ENCODE peak calls at places on chromosome 9, in seven cellular contexts. H, I, G, Q, S, X and Z are unnamed samples.

GRCh38 chr9:37923121-37923795 is 19.3 kb upstream of the SLC25A51 start:
- DNase-seq in G (no peak), X (no peak), Q (no peak), I (no peak), H (no peak), S (no peak), Z (peak)

GRCh38 chr9:29691758-29692407 is 2118.6 kb upstream of the C9orf72 start:
- DNase-seq in X (no peak), S (peak), G (peak), H (no peak), Q (no peak), I (peak), Z (no peak)

GRCh38 chr9:72579190-72579589 is 57.8 kb downstream of the TMC1 start:
- DNase-seq in H (no peak), X (no peak), S (no peak), G (no peak), Q (peak), I (peak), Z (no peak)

GRCh38 chr9:108665856-108666784 is 189.7 kb downstream of the ACTL7B start:
- DNase-seq in G (no peak), Q (no peak), H (no peak), X (no peak), I (no peak), S (no peak), Z (no peak)

GRCh38 chr9:98240475-98240874 is 15.0 kb downstream of the TBC1D2 start:
- DNase-seq in H (no peak), I (no peak), G (no peak), S (no peak), X (no peak), Q (no peak), Z (no peak)

GRCh38 chr9:35605336-35606137 is 475 bp downstream of the TESK1 start:
- DNase-seq in I (no peak), Q (no peak), X (peak), H (no peak), S (peak), G (no peak), Z (no peak)

GRCh38 chr9:14769235-14769580 is 46.7 kb upstream of the CER1 start:
- DNase-seq in S (peak), G (peak), Q (no peak), X (no peak), I (peak), H (no peak), Z (no peak)

GRCh38 chr9:35716236-35716635 is 15.8 kb downstream of the TLN1 start:
- DNase-seq in X (no peak), G (no peak), Q (no peak), H (no peak), S (no peak), I (no peak), Z (no peak)

GRCh38 chr9:136975624-136976023 is 1.7 kb upstream of the PTGDS start:
- DNase-seq in X (no peak), H (peak), Q (no peak), G (peak), S (peak), I (no peak), Z (no peak)

GRCh38 chr9:131012396-131012917 is 3.5 kb downstream of the LAMC3 start:
- DNase-seq in I (no peak), Q (no peak), S (peak), G (no peak), X (no peak), H (no peak), Z (no peak)

GRCh38 chr9:34125681-34126206 is 754 bp downstream of the DCAF12 start:
- DNase-seq in G (no peak), X (no peak), Q (no peak), S (peak), H (no peak), I (peak), Z (no peak)

GRCh38 chr9:98897745-98898144 is 46.0 kb upstream of the COL15A1 start:
- DNase-seq in H (no peak), X (no peak), G (no peak), I (peak), S (no peak), Q (no peak), Z (no peak)

GRCh38 chr9:4832786-4833579 is 40.2 kb downstream of the RCL1 start:
- DNase-seq in H (no peak), G (no peak), X (no peak), Q (no peak), I (peak), S (no peak), Z (no peak)

GRCh38 chr9:110179734-110180133 is 28.2 kb downstream of the C9orf152 start:
- DNase-seq in I (peak), H (no peak), Q (no peak), S (no peak), G (no peak), X (no peak), Z (no peak)

GRCh38 chr9:117413346-117414219 is 1.3 kb downstream of the ASTN2 start:
- DNase-seq in X (no peak), G (peak), Q (no peak), S (peak), H (no peak), I (no peak), Z (no peak)

GRCh38 chr9:91519520-91520270 is 96.1 kb upstream of the NFIL3 start:
- DNase-seq in X (no peak), S (no peak), Q (no peak), I (no peak), G (no peak), H (no peak), Z (no peak)

GRCh38 chr9:34084562-34084961 is 35.9 kb upstream of the UBAP2 start:
- DNase-seq in X (no peak), H (peak), I (no peak), Q (peak), G (peak), S (no peak), Z (no peak)

GRCh38 chr9:79663299-79663698 is 91.5 kb downstream of the TLE4 start:
- DNase-seq in H (no peak), G (peak), Q (no peak), X (no peak), S (peak), I (no peak), Z (no peak)

GRCh38 chr9:70593241-70593640 is 178.8 kb upstream of the KLF9 start:
- DNase-seq in G (no peak), Q (no peak), S (no peak), X (no peak), H (no peak), I (no peak), Z (no peak)

GRCh38 chr9:93216072-93216364 is 32.1 kb downstream of the WNK2 start:
- DNase-seq in X (no peak), G (no peak), H (no peak), Q (no peak), S (no peak), I (no peak), Z (no peak)

GRCh38 chr9:99305820-99306811 is 84.0 kb downstream of the SEC61B start:
- DNase-seq in Q (no peak), G (no peak), I (no peak), X (no peak), H (no peak), S (no peak), Z (no peak)

GRCh38 chr9:129968690-129969485 is 74.1 kb downstream of the FNBP1 start:
- DNase-seq in I (peak), X (no peak), Q (peak), H (no peak), G (no peak), S (no peak), Z (no peak)

DNA sequence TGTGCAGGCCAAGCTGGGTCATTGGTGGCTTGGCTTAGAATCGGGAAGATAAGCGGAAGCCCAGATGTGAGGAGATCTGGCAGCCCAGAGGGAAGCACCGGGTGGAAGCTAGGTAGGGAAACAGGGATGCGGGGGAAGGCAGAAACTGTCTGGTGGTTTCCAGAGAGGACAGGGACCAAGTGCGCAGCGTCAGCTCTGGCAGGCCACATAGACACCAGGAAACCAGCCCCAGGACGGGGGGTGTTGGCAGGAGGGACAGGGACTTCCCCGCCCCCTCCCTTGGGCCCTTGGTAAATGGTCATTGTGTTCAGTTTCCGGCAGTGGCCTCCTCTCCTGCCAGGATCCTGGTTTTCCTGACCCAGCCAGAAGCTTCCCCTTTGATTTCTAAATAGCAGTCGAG is 2.0 kb downstream of the RALGDS start:
- DNase-seq in I (no peak), G (peak), H (peak), S (no peak), Q (no peak), X (no peak), Z (peak)
- H3K27ac ChIP-seq in I (no peak), G (peak), H (peak), S (no peak), Q (peak), X (no peak), Z (peak)

GRCh38 chr9:133968966-133969617 is 23.0 kb downstream of the VAV2 start:
- DNase-seq in Q (no peak), X (no peak), H (no peak), S (no peak), G (no peak), I (no peak), Z (no peak)
- H3K27ac ChIP-seq in Q (no peak), X (no peak), H (no peak), S (peak), G (no peak), I (no peak), Z (no peak)

DNA sequence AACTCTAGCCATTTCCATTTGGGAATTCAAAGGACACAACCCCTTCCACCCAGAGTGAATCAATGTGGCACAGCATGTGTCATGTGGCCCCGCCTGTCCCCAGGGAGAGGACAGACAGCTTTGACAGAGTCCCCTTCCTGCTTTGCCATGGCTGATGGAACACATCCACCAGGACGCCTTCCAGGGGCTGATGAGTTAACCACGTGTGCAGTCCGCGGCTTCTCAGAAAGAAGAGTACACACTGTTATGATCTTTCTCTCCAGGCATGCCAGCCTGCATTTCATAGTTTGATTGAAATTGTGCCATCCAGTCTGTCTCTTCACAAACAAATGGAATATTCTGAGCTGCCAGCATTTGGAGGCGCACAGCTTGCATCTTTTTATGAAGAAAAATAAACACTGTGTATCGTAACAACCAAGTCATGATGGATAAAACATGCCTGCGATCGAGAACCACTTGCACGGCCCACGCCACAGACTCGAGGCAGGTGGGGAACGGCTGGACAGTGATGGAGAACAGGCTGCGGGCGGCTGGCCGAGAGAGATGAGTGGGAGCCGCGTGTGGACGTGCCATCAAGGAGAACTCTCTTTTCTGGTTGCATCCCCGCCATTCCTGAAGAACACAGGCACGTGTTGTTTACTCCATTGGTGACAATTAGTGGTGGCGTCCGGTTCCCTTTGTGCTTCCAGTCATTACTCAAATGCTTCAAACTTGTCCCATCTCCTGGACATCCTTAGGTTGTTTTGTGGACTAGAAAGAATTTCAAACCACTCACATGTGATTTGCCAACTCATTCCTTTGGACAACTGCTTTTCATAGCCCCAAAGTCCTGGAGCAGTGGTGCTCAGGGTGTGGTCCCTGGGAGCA is 220.2 kb downstream of the AGTPBP1 start:
- DNase-seq in Q (no peak), G (peak), X (no peak), S (no peak), H (peak), I (no peak), Z (peak)
- H3K27ac ChIP-seq in Q (no peak), G (peak), X (no peak), S (no peak), H (peak), I (no peak), Z (peak)

GRCh38 chr9:16360247-16360646 is 510.2 kb downstream of the BNC2 start:
- DNase-seq in Q (no peak), I (no peak), S (no peak), X (no peak), H (no peak), G (no peak), Z (no peak)

GRCh38 chr9:16358751-16359150 is 511.7 kb downstream of the BNC2 start:
- DNase-seq in H (no peak), I (no peak), X (no peak), Q (no peak), G (no peak), S (no peak), Z (no peak)

GRCh38 chr9:16352232-16352631 is 518.2 kb downstream of the BNC2 start:
- DNase-seq in G (no peak), Q (no peak), S (no peak), H (no peak), X (peak), I (no peak), Z (no peak)

GRCh38 chr9:16352791-16353401 is 517.6 kb downstream of the BNC2 start:
- DNase-seq in X (peak), Q (peak), S (no peak), I (peak), G (no peak), H (no peak), Z (no peak)

DNA sequence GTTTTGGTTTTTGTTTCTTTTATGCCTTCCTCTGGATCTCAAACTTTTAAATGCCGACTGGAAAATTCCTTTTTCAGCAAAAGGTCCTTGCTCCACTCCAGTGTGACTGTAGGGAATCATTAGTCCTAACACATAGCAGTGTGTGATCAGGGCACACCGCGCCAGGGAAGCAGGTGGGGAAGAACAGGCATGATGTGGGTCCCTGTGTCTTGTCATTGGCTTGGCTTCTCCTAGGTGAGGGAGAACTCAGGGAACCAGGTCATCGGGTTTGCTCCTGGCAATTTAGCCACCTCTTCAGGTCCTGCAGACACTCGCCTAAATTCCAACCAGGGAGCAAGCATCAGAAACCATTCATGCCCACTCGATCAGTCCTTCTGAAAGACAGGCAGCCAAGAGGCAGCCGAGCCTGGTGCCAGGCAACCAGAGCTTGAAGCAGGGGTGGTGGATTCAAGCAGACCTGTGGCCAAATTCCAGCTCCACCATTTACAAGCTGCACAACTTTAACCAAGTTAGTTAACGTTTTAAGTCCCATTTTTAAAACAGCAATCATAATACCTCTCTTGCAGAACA is 514.2 kb downstream of the BNC2 start:
- DNase-seq in I (no peak), H (no peak), Q (peak), S (no peak), G (no peak), X (no peak), Z (peak)
- H3K27ac ChIP-seq in I (no peak), H (no peak), Q (no peak), S (no peak), G (no peak), X (no peak), Z (no peak)

GRCh38 chr9:135887585-135888050 is 19.7 kb downstream of the CAMSAP1 start:
- DNase-seq in H (no peak), X (no peak), S (peak), I (no peak), Q (no peak), G (peak), Z (no peak)
- H3K27ac ChIP-seq in H (peak), X (no peak), S (peak), I (no peak), Q (no peak), G (peak), Z (no peak)

GRCh38 chr9:6686396-6686795 is 40.9 kb upstream of the GLDC start:
- DNase-seq in G (no peak), Q (no peak), S (no peak), H (no peak), X (no peak), I (peak), Z (no peak)
- H3K27ac ChIP-seq in G (no peak), Q (no peak), S (peak), H (no peak), X (peak), I (no peak), Z (no peak)

GRCh38 chr9:123488683-123489321 is 132.8 kb downstream of the CRB2 start:
- DNase-seq in G (no peak), S (no peak), I (no peak), Q (no peak), X (no peak), H (no peak), Z (no peak)
- H3K27ac ChIP-seq in G (no peak), S (no peak), I (no peak), Q (no peak), X (no peak), H (no peak), Z (no peak)

GRCh38 chr9:86405086-86405491 is 50.9 kb upstream of the TUT7 start:
- DNase-seq in X (no peak), G (no peak), Q (no peak), H (no peak), S (no peak), I (no peak), Z (no peak)
- H3K27ac ChIP-seq in X (no peak), G (no peak), Q (no peak), H (peak), S (no peak), I (no peak), Z (peak)